ENCODE peak calls at places on chromosomes 6 and 20, in ten cellular contexts. J is psoas muscle, L is ovary, N is fibroblast of lung, Q is fibroblast of villous mesenchyme, T is brain microvascular endothelial cell, X is lower lobe of right lung, G is sigmoid colon, A is adrenal gland, B is AG10803. E is an unnamed sample.

GRCh38 chr6:19301980-19302379 is 535.2 kb upstream of the ID4 start:
- DNase-seq in J (no peak), L (no peak), N (peak; percentile 59), Q (no peak), T (peak; percentile 38), X (no peak), G (no peak), A (no peak), B (peak; percentile 26), E (peak; percentile 17)

GRCh38 chr6:125112934-125113333 is 40.6 kb upstream of the TPD52L1 start:
- DNase-seq in J (no peak), L (no peak), N (no peak), Q (no peak), T (no peak), X (no peak), G (no peak), A (no peak), B (no peak), E (no peak)

GRCh38 chr6:144215402-144215931 is 65.2 kb downstream of the STX11 start:
- DNase-seq in J (peak; percentile 30), L (no peak), N (peak; percentile 36), Q (peak; percentile 41), T (no peak), X (peak; percentile 62), G (no peak), A (peak; percentile 31), B (peak; percentile 56), E (peak; percentile 33)

GRCh38 chr6:7292856-7293255 is 20.1 kb downstream of the SSR1 start:
- DNase-seq in J (no peak), L (no peak), N (no peak), Q (no peak), T (no peak), X (no peak), G (no peak), A (no peak), B (peak; percentile 25), E (peak; percentile 51)

GRCh38 chr6:140140891-140141290 is 766.4 kb upstream of the CITED2 start:
- DNase-seq in J (no peak), L (no peak), N (no peak), Q (no peak), T (no peak), X (no peak), G (no peak), A (no peak), B (no peak), E (no peak)

GRCh38 chr6:29510746-29511300 is 23.1 kb upstream of the MAS1L start:
- DNase-seq in J (no peak), L (no peak), N (no peak), Q (no peak), T (no peak), X (no peak), G (no peak), A (no peak), B (no peak), E (no peak)

GRCh38 chr6:85551264-85551663 is 42.4 kb downstream of the SNX14 start:
- DNase-seq in J (no peak), L (no peak), N (no peak), Q (no peak), T (no peak), X (no peak), G (no peak), A (no peak), B (no peak), E (peak; percentile 18)

GRCh38 chr20:17811605-17811965 is 111.8 kb downstream of the BANF2 start:
- DNase-seq in J (no peak), L (no peak), N (no peak), Q (no peak), T (no peak), X (no peak), G (peak; percentile 15), A (no peak), B (no peak), E (no peak)

GRCh38 chr20:34675561-34675960 is 1.3 kb downstream of the PIGU start:
- DNase-seq in J (no peak), L (no peak), N (no peak), Q (no peak), T (no peak), X (no peak), G (no peak), A (no peak), B (no peak), E (no peak)

GRCh38 chr6:56690519-56691200 is 48.0 kb upstream of the DST start:
- DNase-seq in J (no peak), L (no peak), N (peak; percentile 71), Q (peak; percentile 75), T (no peak), X (no peak), G (no peak), A (no peak), B (peak; percentile 87), E (peak; percentile 89)

GRCh38 chr6:10419749-10420545 is 5.1 kb upstream of the TFAP2A start:
- DNase-seq in J (no peak), L (no peak), N (no peak), Q (no peak), T (no peak), X (no peak), G (no peak), A (no peak), B (no peak), E (no peak)

GRCh38 chr20:38935967-38936407 is 9.8 kb downstream of the FAM83D start:
- DNase-seq in J (no peak), L (no peak), N (no peak), Q (no peak), T (no peak), X (no peak), G (no peak), A (no peak), B (no peak), E (peak; percentile 22)

GRCh38 chr20:49887251-49887827 is 28.0 kb downstream of the SPATA2 start:
- DNase-seq in J (no peak), L (no peak), N (peak; percentile 17), Q (no peak), T (peak; percentile 16), X (no peak), G (peak; percentile 59), A (no peak), B (peak; percentile 20), E (no peak)

DNA sequence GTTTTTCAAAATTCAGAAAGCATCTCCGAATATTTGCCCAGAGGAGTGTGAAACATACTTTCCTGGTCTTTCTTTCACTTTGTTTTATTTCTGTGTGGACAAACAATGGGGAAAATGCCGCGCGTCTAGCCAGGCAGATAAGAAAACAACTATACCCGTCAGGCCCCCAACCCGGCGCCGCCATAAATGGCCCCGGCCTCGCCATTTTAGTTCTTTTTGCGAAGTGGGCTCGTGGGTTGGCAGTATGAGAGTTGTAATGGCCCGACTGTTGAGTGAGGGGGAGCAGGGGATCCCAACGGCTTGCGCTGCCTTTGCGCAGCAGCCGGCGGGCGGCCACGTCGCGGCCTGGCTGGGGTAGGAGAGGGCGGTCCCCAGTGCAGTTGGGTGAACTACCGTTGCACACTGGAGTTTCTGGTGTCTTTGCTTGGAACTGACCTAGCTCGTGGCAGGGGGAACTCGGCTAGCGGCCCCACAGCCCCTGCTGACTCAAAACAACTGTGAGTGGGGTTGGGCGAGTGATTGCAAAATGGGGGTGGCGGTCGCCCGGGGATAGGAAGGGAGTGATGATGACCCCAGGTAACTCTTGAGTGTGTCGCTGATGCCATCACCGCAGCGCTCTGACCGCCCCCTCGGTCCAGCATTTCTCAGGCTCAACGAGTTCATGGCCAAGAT is 7.3 kb downstream of the HSPA1B start:
- DNase-seq in J (peak; percentile 76), L (peak; percentile 78), N (no peak), Q (no peak), T (peak; percentile 53), X (peak; percentile 83), G (peak; percentile 86), A (peak; percentile 79), B (no peak), E (peak; percentile 8)
- H3K4me3 ChIP-seq in J (peak overlapping the region; percentile 86), L (peak overlapping the region; percentile 97), N (peak overlapping the region; percentile 78), Q (peak overlapping the region; percentile 99), T (peak overlapping the region; percentile 95), X (peak overlapping the region; percentile 78), G (peak overlapping the region; percentile 83), A (peak overlapping the region; percentile 62), B (peak overlapping the region; percentile 94), E (peak overlapping the region; percentile 97)

GRCh38 chr20:58649288-58650180 is 1.5 kb upstream of the STX16 start:
- DNase-seq in J (no peak), L (no peak), N (no peak), Q (no peak), T (no peak), X (peak; percentile 61), G (peak; percentile 60), A (peak; percentile 44), B (no peak), E (no peak)
- H3K4me3 ChIP-seq in J (peak overlapping the region; percentile 73), L (peak overlapping the region; percentile 83), N (peak overlapping the region; percentile 45), Q (peak overlapping the region; percentile 39), T (peak overlapping the region; percentile 35), X (peak overlapping the region; percentile 100), G (peak overlapping the region; percentile 71), A (peak overlapping the region; percentile 92), B (peak overlapping the region; percentile 41), E (peak overlapping the region; percentile 7)

GRCh38 chr6:159970659-159971063 is 1.8 kb downstream of the IGF2R start:
- DNase-seq in J (no peak), L (no peak), N (no peak), Q (no peak), T (no peak), X (no peak), G (no peak), A (no peak), B (no peak), E (no peak)
- H3K4me3 ChIP-seq in J (peak overlapping the region; percentile 89), L (no peak overlapping the region), N (peak overlapping the region; percentile 85), Q (peak overlapping the region; percentile 77), T (no peak overlapping the region), X (peak overlapping the region; percentile 96), G (no peak overlapping the region), A (peak overlapping the region; percentile 98), B (peak overlapping the region; percentile 68), E (peak overlapping the region; percentile 67)

GRCh38 chr6:151285121-151285520 is 45.4 kb downstream of the AKAP12 start:
- DNase-seq in J (no peak), L (no peak), N (peak; percentile 73), Q (peak; percentile 49), T (peak; percentile 47), X (no peak), G (no peak), A (no peak), B (peak; percentile 75), E (peak; percentile 80)

GRCh38 chr6:151286192-151286591 is 46.4 kb downstream of the AKAP12 start:
- DNase-seq in J (no peak), L (peak; percentile 28), N (no peak), Q (peak; percentile 38), T (no peak), X (no peak), G (peak; percentile 48), A (no peak), B (no peak), E (no peak)

GRCh38 chr6:151284431-151285060 is 44.8 kb downstream of the AKAP12 start:
- DNase-seq in J (no peak), L (no peak), N (no peak), Q (no peak), T (no peak), X (no peak), G (peak; percentile 47), A (no peak), B (no peak), E (peak; percentile 53)

GRCh38 chr6:151279891-151280290 is 40.1 kb downstream of the AKAP12 start:
- DNase-seq in J (no peak), L (no peak), N (no peak), Q (no peak), T (no peak), X (no peak), G (no peak), A (no peak), B (no peak), E (no peak)

DNA sequence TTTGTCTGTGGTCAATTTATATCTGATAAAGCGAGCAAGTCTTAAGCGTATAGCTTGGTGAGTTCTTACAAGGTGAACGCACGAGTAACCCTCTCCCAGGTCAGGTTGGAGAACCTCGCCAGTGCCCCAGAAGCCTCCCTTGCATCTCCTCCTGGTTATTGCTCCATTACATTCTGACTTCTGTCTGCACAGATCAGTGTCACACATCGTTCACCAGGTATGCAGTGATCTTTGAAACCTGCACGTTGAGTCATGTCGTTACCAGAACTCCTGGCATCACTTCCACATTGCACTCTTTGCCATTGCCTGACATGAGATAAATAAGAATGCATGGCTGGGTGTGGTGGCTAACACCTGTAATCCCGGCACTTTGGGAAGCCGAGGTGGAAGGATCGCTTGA is 44.2 kb downstream of the AKAP12 start:
- DNase-seq in J (no peak), L (no peak), N (no peak), Q (no peak), T (no peak), X (no peak), G (peak; percentile 44), A (no peak), B (no peak), E (no peak)
- H3K4me3 ChIP-seq in J (no peak overlapping the region), L (no peak overlapping the region), N (no peak overlapping the region), Q (no peak overlapping the region), T (no peak overlapping the region), X (no peak overlapping the region), G (no peak overlapping the region), A (no peak overlapping the region), B (no peak overlapping the region), E (no peak overlapping the region)